ENCODE peak calls at places on chromosomes 2 and 18, in four cellular contexts. H is uterus, K is heart left ventricle, F is tibial nerve. X is an unnamed sample.

GRCh38 chr2:187081409-187081808 is 232.4 kb upstream of the ZSWIM2 start:
- DNase-seq in H (no peak), F (no peak), K (no peak), X (no peak)

GRCh38 chr2:219901155-219901554 is 273.7 kb downstream of the SLC4A3 start:
- DNase-seq in F (no peak), K (no peak), H (no peak), X (no peak)

GRCh38 chr18:48534364-48534763 is 4.5 kb upstream of the CTIF start:
- DNase-seq in K (no peak), F (no peak), H (no peak), X (no peak)

GRCh38 chr2:172084734-172085459 is 410 bp upstream of the DLX1 start:
- DNase-seq in F (no peak), K (peak; percentile 87), H (peak; percentile 60), X (peak; percentile 82)

GRCh38 chr18:31977270-31977872 is 34.4 kb upstream of the TRAPPC8 start:
- DNase-seq in F (no peak), H (peak; percentile 21), K (no peak), X (no peak)

GRCh38 chr18:10051877-10052631 is 138.2 kb downstream of the VAPA start:
- DNase-seq in H (peak; percentile 97), F (peak; percentile 62), K (no peak), X (peak; percentile 84)

GRCh38 chr2:2827237-2827636 is 496.2 kb upstream of the MYT1L start:
- DNase-seq in K (no peak), F (no peak), H (no peak), X (no peak)

GRCh38 chr18:2846241-2846637 is 567 bp upstream of the EMILIN2 start:
- DNase-seq in H (no peak), F (no peak), K (peak; percentile 74), X (no peak)

DNA sequence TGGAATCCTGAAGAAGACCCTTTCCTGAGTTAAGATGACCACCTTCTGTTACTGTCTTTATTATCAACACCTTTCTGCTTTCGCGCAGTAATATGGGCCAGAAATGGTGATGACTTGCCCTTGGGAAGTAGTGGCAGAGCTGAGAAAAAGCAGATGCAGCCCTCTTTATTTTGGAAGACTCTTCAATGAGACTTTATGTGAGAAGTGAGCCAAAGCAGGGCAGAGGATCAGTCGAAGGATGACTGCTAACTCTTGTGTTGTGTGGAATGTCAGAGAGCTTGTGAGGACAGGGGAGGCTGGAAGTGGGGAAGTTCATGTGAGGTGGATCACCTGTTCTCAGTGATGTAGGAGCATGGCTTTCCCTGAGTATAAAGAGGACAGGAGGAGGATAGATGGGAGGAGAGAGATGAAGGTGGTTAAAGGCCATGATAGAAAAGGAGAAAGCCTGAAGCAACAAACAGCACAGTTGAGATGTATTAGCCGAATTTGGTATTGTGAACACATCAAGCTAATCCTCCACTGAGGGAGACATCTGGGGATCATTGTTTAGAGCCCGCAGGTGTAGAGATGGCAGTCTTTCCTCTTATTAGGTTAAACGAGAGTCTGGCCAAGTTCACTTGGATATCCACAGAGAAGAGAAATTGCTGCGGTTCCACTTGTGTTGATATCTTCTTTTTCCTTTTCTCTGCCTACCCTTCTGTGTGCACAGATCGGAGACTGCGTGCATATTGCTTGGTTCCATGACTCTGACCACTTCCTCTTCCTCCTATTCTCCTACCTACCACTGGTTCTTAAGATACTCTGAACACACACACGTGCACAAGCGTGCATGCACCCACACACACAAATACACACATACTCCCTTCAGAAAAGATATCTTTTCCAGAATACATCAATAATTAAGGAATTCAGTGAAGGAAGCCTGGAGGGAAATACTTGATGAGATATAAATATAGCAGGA is 67.4 kb downstream of the SLC9A2 start:
- DNase-seq in K (no peak), F (no peak), H (no peak), X (no peak)
- H3K4me3 ChIP-seq in K (no peak overlapping the region), F (no peak overlapping the region), H (no peak overlapping the region), X (no peak overlapping the region)

GRCh38 chr2:181911830-181912229 is 20.3 kb downstream of the ITPRID2 start:
- DNase-seq in F (no peak), H (no peak), K (no peak), X (no peak)
- H3K36me3 ChIP-seq in F (peaks cover 42% of the 10 kb centered on the region), H (no peaks in the 10 kb centered on the region), K (peaks cover 46% of the 10 kb centered on the region), X (peaks cover 60% of the 10 kb centered on the region)

GRCh38 chr2:9142551-9143263 is 63.9 kb upstream of the ASAP2 start:
- DNase-seq in F (peak; percentile 70), K (peak; percentile 94), H (peak; percentile 88), X (peak; percentile 94)

GRCh38 chr2:9143264-9143815 is 63.3 kb upstream of the ASAP2 start:
- DNase-seq in H (no peak), K (no peak), F (no peak), X (no peak)

GRCh38 chr2:9145109-9145751 is 61.4 kb upstream of the ASAP2 start:
- DNase-seq in H (peak; percentile 53), F (no peak), K (no peak), X (peak; percentile 80)

GRCh38 chr2:9144617-9145016 is 62.0 kb upstream of the ASAP2 start:
- DNase-seq in H (no peak), K (no peak), F (no peak), X (no peak)

GRCh38 chr2:9144047-9144446 is 62.6 kb upstream of the ASAP2 start:
- DNase-seq in K (no peak), F (no peak), H (no peak), X (no peak)
- H3K27ac ChIP-seq in K (no peak overlapping the region), F (no peak overlapping the region), H (no peak overlapping the region), X (peak overlapping the region; percentile 63)

DNA sequence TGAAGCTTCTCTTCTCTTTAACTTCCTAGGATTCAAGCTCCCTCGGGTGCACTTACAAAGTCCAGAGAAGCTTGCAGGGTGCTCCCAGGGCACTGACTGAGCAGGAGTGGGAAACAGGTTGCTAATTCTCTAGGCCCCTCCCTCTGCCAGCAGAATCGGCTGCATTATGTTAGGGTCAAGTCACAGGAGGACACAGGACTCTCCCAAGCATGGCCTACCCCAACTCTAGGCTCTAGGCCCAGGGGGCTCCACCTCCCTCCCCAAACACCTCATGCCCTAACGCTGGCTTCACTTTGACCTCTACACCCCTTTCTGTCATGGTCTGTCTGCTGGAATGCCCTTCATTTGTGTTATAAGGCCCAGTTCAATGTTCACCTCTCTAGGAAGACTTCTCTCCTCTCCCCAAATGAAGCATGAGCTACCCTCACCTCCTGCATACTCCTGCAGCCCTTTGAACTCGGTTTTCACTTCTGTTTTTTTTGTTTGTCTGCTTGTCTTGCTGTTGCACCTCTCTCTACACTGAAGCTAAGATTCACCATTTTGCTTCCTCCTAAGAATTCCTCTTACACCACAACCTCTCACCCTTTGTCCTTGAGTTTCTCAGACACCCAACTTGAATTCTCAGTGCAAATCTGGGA is 521.8 kb upstream of the ID2 start:
- DNase-seq in H (no peak), K (no peak), F (no peak), X (no peak)
- H3K4me3 ChIP-seq in H (no peak overlapping the region), K (no peak overlapping the region), F (no peak overlapping the region), X (no peak overlapping the region)

GRCh38 chr2:28219134-28219533 is 173.5 kb upstream of the FOSL2 start:
- DNase-seq in F (no peak), K (no peak), H (no peak), X (no peak)
- H3K36me3 ChIP-seq in F (no peaks in the 10 kb centered on the region), K (no peaks in the 10 kb centered on the region), H (no peaks in the 10 kb centered on the region), X (no peaks in the 10 kb centered on the region)

GRCh38 chr2:11810237-11810977 is 64.0 kb downstream of the LPIN1 start:
- DNase-seq in K (no peak), H (no peak), F (no peak), X (no peak)
- H3K27ac ChIP-seq in K (no peak overlapping the region), H (no peak overlapping the region), F (no peak overlapping the region), X (no peak overlapping the region)

DNA sequence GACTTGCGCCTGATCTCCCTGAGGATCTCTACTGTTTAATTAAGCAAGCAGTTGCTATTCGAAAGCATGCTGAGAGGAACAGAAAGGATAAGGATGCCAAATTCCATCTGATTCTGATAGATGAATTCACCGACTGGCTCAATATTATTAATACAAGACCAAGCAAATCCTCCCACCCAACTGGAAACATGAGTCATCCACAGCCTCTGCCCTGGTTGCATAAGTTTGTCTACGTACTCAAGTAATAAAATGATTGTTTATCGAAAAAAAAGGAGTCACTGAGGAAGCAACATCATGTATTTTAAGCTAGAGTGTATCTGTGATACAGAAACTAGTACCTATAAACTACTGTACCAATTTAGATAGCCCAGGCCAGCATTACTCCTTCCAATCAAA is 26.0 kb downstream of the ATAD2B start:
- DNase-seq in F (no peak), K (no peak), H (peak; percentile 27), X (peak; percentile 69)
- H3K4me3 ChIP-seq in F (no peak overlapping the region), K (no peak overlapping the region), H (no peak overlapping the region), X (no peak overlapping the region)

GRCh38 chr18:13110559-13110958 is 108.0 kb upstream of the LDLRAD4 start:
- DNase-seq in K (no peak), H (no peak), F (no peak), X (no peak)
- H3K36me3 ChIP-seq in K (peaks cover 34% of the 10 kb centered on the region), H (no peaks in the 10 kb centered on the region), F (peaks cover 76% of the 10 kb centered on the region), X (peaks cover 35% of the 10 kb centered on the region)

DNA sequence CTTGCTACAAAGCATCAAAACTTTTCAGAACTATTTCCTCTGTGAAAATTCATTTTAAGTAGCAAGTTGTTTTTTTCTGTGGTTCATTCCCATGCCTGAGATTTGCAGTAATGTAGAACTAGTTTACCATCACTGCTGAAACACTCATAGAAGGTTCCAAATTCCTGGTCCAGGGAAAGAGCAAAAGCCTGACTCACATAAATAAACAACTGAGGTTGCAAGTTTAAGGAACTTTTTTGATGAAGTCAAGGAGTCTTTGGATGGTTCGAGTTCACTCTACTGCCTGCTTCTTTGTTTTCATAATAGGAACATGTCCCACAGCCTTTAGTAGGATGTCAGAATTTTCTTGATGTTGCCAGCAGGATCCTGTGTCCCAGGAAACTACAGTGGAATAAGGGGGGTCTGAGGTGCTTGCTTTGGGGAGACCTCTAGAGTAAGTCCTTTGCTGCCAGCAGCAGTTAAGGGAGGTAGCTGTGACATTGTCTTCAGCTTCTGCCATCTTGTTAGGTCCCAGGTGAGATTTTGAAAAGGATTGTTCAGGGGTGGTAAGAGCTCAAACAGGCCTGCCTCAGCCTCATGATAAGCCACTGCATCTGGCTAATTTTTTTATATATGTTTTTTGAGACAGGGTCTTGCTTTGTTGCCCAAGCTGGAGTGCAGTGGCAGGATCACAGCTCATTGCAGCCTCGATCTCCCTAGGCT is 43.9 kb downstream of the ACSL3 start:
- DNase-seq in F (no peak), H (no peak), K (no peak), X (no peak)
- H3K27ac ChIP-seq in F (no peak overlapping the region), H (no peak overlapping the region), K (no peak overlapping the region), X (peak overlapping the region; percentile 50)

DNA sequence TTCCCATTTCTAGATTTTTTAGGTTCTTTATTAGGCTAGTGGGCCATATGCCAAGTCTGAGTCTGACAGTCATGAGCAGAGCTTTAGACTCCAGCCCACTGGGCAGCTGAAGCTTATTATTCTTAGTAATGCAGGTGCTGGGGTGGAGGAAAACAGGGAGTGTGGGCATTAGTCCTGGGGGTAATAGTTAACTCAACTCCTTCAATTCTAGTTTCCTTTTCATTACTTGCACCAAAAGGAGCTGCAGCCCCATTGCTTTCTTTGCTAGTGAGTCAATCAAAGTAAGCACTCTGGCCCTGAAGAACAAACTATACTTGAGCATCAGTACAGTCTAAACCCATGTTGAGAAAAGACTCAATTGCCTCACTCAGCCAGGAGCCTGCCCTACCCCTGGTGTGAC is 35.5 kb downstream of the ICOS start:
- DNase-seq in H (no peak), F (no peak), K (no peak), X (no peak)
- H3K4me3 ChIP-seq in H (no peak overlapping the region), F (no peak overlapping the region), K (no peak overlapping the region), X (no peak overlapping the region)

X was measured in tibial artery.